ENCODE peak calls at places on chromosomes 12 and 14, in five cellular contexts. J, I, X, K and Y are unnamed samples.

GRCh38 chr12:19643635-19644034 is 204.3 kb downstream of the AEBP2 start:
- DNase-seq in J (no peak), I (no peak), X (peak), K (no peak), Y (no peak)

GRCh38 chr14:35079742-35080141 is 33.7 kb downstream of the FAM177A1 start:
- DNase-seq in J (no peak), I (no peak), X (no peak), K (no peak), Y (no peak)

GRCh38 chr14:55353686-55354467 is 57.8 kb downstream of the ATG14 start:
- DNase-seq in J (no peak), I (no peak), X (no peak), K (no peak), Y (no peak)

GRCh38 chr12:2936301-2936700 is 22.9 kb upstream of the TEAD4 start:
- DNase-seq in J (no peak), I (no peak), X (no peak), K (no peak), Y (no peak)

GRCh38 chr12:114306646-114307045 is 99.3 kb downstream of the TBX5 start:
- DNase-seq in J (no peak), I (no peak), X (peak), K (no peak), Y (no peak)

GRCh38 chr12:115857160-115857920 is 420.2 kb downstream of the MED13L start:
- DNase-seq in J (no peak), I (no peak), X (no peak), K (no peak), Y (no peak)

GRCh38 chr12:130947028-130947427 is 6.7 kb upstream of the ADGRD1 start:
- DNase-seq in J (no peak), I (no peak), X (no peak), K (no peak), Y (no peak)

GRCh38 chr14:20642182-20642581 is 691 bp upstream of the OR6S1 start:
- DNase-seq in J (no peak), I (no peak), X (no peak), K (no peak), Y (no peak)

GRCh38 chr12:102769323-102769916 is 147.6 kb downstream of the PAH start:
- DNase-seq in J (no peak), I (peak), X (peak), K (no peak), Y (peak)

GRCh38 chr14:104503691-104504090 is 75.9 kb upstream of the C14orf180 start:
- DNase-seq in J (no peak), I (no peak), X (no peak), K (no peak), Y (no peak)

GRCh38 chr14:90454041-90455000 is 57.5 kb downstream of the CALM1 start:
- DNase-seq in J (no peak), I (peak), X (peak), K (no peak), Y (no peak)

GRCh38 chr12:32025906-32026305 is 66.7 kb downstream of the RESF1 start:
- DNase-seq in J (peak), I (no peak), X (no peak), K (no peak), Y (no peak)

GRCh38 chr14:90523961-90524875 is 127.4 kb downstream of the CALM1 start:
- DNase-seq in J (no peak), I (no peak), X (no peak), K (no peak), Y (no peak)

GRCh38 chr12:6235499-6235898 is 35.3 kb downstream of the CD9 start:
- DNase-seq in J (no peak), I (no peak), X (no peak), K (no peak), Y (no peak)

GRCh38 chr14:90559811-90560492 is 163.1 kb downstream of the CALM1 start:
- DNase-seq in J (no peak), I (no peak), X (no peak), K (no peak), Y (no peak)

GRCh38 chr12:69330475-69331473 is 17.4 kb upstream of the LYZ start:
- DNase-seq in J (peak), I (no peak), X (peak), K (peak), Y (peak)

GRCh38 chr12:18141583-18141982 is 51.6 kb upstream of the RERGL start:
- DNase-seq in J (no peak), I (no peak), X (peak), K (no peak), Y (no peak)

GRCh38 chr12:115023898-115024297 is 339.9 kb upstream of the TBX3 start:
- DNase-seq in J (no peak), I (no peak), X (peak), K (no peak), Y (no peak)

GRCh38 chr14:84566109-84566508 is 963.8 kb upstream of the FLRT2 start:
- DNase-seq in J (no peak), I (no peak), X (no peak), K (no peak), Y (no peak)

GRCh38 chr14:59482471-59483331 is 1.5 kb downstream of the L3HYPDH start:
- DNase-seq in J (no peak), I (no peak), X (peak), K (no peak), Y (no peak)

GRCh38 chr14:71711619-71712018 is 220.6 kb upstream of the RGS6 start:
- DNase-seq in J (no peak), I (no peak), X (peak), K (no peak), Y (no peak)

GRCh38 chr14:24279301-24280186 is 8.1 kb upstream of the RABGGTA start:
- DNase-seq in J (no peak), I (peak), X (no peak), K (no peak), Y (peak)
- TF ChIP-seq CTCF in J (peak), I (peak), X (no peak), K (no peak), Y (peak)

DNA sequence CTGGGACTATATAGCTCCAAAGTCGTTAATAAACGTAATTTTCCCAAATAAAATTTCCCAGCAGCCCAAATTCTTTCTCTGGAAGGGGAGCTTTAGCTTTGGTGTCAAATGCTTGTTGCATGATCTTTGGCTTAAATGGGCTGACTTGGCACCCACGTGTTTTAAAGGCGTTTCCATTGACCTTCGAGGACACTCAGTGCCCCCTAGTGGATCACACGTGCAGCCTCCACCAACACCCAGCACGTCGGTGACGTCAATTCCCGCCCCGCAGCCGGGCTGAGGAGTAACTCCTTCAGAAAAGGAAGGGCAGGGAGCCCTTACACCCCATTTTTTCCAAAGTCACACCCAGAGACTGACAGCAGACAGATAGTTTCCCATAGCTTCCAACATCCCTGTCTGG is 707.8 kb downstream of the AACS start:
- DNase-seq in J (no peak), I (no peak), X (no peak), K (no peak), Y (peak)
- TF ChIP-seq CTCF in J (no peak), I (peak), X (no peak), K (no peak), Y (peak)

GRCh38 chr12:14803830-14804160 is 325 bp downstream of the C12orf60 start:
- DNase-seq in J (no peak), I (no peak), X (no peak), K (no peak), Y (no peak)

DNA sequence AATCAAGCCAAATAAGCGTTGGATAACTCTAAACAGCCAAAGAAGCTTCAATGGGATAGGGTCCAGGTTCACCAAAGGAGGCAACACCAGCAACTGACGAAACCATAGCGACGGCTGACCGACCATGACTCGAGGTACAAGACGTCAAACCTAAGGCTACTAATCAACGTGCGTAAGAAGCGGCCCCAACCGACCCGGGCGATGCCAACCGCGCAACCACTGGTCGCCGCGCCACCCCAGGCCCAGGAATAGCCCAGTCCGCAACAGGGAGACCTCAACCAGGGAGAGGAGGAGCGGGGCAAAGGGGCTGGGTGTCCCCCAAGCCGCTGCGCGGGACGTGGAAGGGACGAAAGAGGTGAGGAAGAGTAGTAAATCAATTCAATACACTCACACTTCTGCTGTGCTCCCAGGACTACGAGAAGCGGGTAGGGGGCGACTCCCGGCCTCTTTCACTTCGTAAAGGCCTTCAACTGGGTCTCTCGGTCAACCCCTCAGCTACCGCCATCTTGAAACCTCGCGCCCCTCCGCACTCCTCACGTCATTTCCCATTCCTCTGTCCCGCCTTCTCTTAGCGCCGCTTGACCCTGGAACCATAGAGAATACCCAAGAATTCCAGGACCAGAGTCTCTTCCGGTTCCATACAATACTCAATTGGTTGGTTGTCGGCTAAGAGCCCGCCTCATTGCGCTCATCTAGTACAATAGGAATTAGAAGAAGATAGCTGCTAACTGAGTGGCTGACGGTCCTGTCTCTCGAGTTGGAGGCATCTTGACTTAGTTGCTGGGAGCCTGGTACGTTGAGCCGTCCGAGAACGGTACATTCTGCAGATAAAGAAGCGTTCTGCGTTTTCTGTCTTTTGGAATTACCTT is at the start of the genes C12orf60 and WBP11:
- DNase-seq in J (peak), I (peak), X (peak), K (peak), Y (peak)
- TF ChIP-seq CTCF in J (no peak), I (no peak), X (no peak), K (no peak), Y (no peak)

GRCh38 chr12:14187966-14188365 is 177.5 kb upstream of the ATF7IP start:
- DNase-seq in J (no peak), I (no peak), X (no peak), K (no peak), Y (no peak)

GRCh38 chr12:14188761-14189160 is 176.7 kb upstream of the ATF7IP start:
- DNase-seq in J (no peak), I (no peak), X (no peak), K (no peak), Y (no peak)

GRCh38 chr12:14190694-14191093 is 174.8 kb upstream of the ATF7IP start:
- DNase-seq in J (no peak), I (no peak), X (no peak), K (no peak), Y (no peak)

GRCh38 chr12:14185441-14186192 is 179.9 kb upstream of the ATF7IP start:
- DNase-seq in J (no peak), I (no peak), X (peak), K (no peak), Y (peak)

GRCh38 chr12:14186193-14186502 is 179.3 kb upstream of the ATF7IP start:
- DNase-seq in J (no peak), I (no peak), X (no peak), K (no peak), Y (no peak)
- TF ChIP-seq CTCF in J (no peak), I (no peak), X (no peak), K (peak), Y (no peak)

GRCh38 chr14:96120392-96120791 is 81.2 kb downstream of the C14orf132 start:
- DNase-seq in J (no peak), I (no peak), X (no peak), K (no peak), Y (no peak)

GRCh38 chr14:96114002-96114401 is 74.8 kb downstream of the C14orf132 start:
- DNase-seq in J (no peak), I (no peak), X (no peak), K (no peak), Y (no peak)

GRCh38 chr14:96119947-96120346 is 80.8 kb downstream of the C14orf132 start:
- DNase-seq in J (no peak), I (no peak), X (no peak), K (no peak), Y (no peak)

GRCh38 chr14:96117997-96118790 is 79.0 kb downstream of the C14orf132 start:
- DNase-seq in J (no peak), I (no peak), X (no peak), K (no peak), Y (no peak)

DNA sequence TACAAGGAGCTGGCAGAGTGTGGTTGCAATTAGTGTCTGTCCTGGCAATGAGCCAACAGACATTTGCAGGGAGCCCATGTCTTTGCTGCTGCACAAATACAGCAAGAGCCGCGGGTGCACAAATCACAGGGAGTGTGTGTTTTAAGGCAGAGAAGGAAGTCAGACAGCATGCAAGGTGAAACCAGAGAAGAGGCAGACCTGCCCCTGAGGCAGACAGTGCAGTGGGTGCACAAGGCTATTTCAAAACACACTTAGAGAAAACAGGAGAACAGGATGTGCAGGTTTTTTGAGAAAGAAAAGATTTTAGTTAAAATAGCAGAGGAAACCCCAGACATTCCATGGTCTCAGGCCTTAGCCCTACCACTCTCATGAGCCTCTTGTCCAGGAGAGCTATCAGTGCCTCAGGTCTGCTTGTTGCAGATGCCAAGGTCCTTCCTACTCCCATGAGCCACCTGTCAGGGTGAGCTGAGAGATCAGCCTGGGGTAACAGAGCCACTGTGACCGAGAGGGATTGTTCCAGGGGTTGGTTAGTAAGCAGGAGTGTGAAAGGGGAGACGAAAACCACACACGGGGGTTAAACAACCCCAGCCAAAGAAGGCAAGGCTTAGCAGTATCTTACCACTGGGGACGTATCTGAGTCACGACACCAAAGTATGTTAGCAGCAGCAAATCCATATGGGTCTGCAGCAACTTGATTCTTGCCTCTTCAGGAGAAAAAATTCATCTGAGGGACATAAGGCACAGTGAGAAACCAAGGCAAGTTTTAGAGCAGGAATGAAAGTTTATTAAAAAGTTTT is 78.1 kb downstream of the C14orf132 start:
- DNase-seq in J (no peak), I (no peak), X (no peak), K (no peak), Y (no peak)
- TF ChIP-seq CTCF in J (no peak), I (no peak), X (no peak), K (no peak), Y (no peak)

DNA sequence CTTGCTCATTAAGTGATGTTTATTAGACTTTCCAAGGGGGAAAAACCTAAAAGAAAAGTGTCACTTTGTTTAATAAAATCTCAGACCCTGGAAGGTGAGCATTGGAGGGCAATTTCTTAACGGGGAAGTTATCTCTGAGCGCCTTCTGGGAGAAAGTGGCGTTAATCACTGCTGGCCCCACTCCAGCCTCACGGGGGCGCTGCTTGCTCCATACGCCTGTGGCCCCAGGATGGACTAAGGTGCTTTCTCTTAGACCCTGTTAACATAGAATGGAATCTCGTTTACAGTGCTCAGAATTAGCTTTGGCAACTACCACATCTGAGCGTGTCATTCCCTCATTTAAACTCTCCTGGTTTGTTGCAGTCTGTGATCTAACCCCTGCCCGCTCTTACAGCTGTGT is 16.4 kb upstream of the PRIMA1 start:
- DNase-seq in J (no peak), I (no peak), X (no peak), K (no peak), Y (no peak)
- TF ChIP-seq CTCF in J (no peak), I (no peak), X (no peak), K (no peak), Y (no peak)